ENCODE peak calls at places on chromosomes 11 and 22, in ten cellular contexts. V is NB4, Q is astrocyte of the cerebellum, O is esophagus squamous epithelium, G is esophagus muscularis mucosa, B is GM23338, F is lower leg skin, D is epithelial cell of esophagus, U is PC-3, L is astrocyte. T is an unnamed sample.

GRCh38 chr11:69174841-69175240 is 19.1 kb downstream of the SMIM38 start:
- DNase-seq in B (no peak), V (no peak), F (no peak), U (no peak), G (no peak), L (no peak), O (no peak), D (peak), Q (no peak), T (no peak)

GRCh38 chr11:124754710-124755109 is 2.7 kb upstream of the VSIG2 start:
- DNase-seq in O (no peak), F (no peak), L (no peak), V (no peak), B (no peak), U (no peak), Q (no peak), D (no peak), G (no peak), T (no peak)

GRCh38 chr22:20155330-20156041 is 4.6 kb upstream of the CCDC188 start:
- DNase-seq in V (peak), U (no peak), Q (peak), D (no peak), L (peak), G (no peak), O (no peak), B (no peak), F (no peak), T (no peak)

GRCh38 chr11:130426223-130427048 is 2.0 kb downstream of the ADAMTS8 start:
- DNase-seq in D (no peak), V (no peak), O (no peak), Q (no peak), F (no peak), L (no peak), B (no peak), U (no peak), G (no peak), T (no peak)

GRCh38 chr22:31872209-31872608 is 72.1 kb upstream of the YWHAH start:
- DNase-seq in F (no peak), B (peak), U (no peak), V (peak), G (no peak), D (no peak), L (no peak), Q (no peak), O (no peak), T (no peak)

GRCh38 chr22:40033586-40034380 is 39.0 kb downstream of the FAM83F start:
- DNase-seq in Q (no peak), O (no peak), V (no peak), B (no peak), G (no peak), D (no peak), L (no peak), U (no peak), F (peak), T (no peak)

GRCh38 chr22:39433476-39434242 is 23.2 kb upstream of the MGAT3 start:
- DNase-seq in Q (no peak), B (no peak), U (no peak), F (no peak), G (no peak), L (no peak), D (no peak), V (no peak), O (no peak), T (no peak)

GRCh38 chr22:20212754-20213699 is 55.1 kb downstream of the RTN4R start:
- DNase-seq in O (no peak), V (no peak), D (no peak), F (no peak), Q (no peak), G (no peak), B (no peak), L (no peak), U (no peak), T (no peak)

GRCh38 chr22:50498322-50498861 is 9.1 kb downstream of the LMF2 start:
- DNase-seq in V (peak), O (no peak), Q (no peak), D (peak), B (peak), F (peak), G (no peak), L (peak), U (peak), T (peak)

GRCh38 chr11:8768625-8769333 is 86.2 kb downstream of the RPL27A start:
- DNase-seq in U (peak), O (no peak), V (no peak), Q (no peak), G (no peak), F (peak), B (no peak), D (peak), L (peak), T (no peak)

GRCh38 chr22:49869091-49869830 is 15.6 kb downstream of the ZBED4 start:
- DNase-seq in L (no peak), U (no peak), Q (no peak), V (no peak), O (no peak), G (no peak), F (no peak), D (no peak), B (no peak), T (no peak)

GRCh38 chr11:63020671-63021255 is 5.1 kb upstream of the SLC22A8 start:
- DNase-seq in L (no peak), D (no peak), F (peak), Q (no peak), B (peak), V (peak), G (no peak), U (peak), O (no peak), T (no peak)

GRCh38 chr11:804599-804964 is 449 bp downstream of the PIDD1 start:
- DNase-seq in Q (no peak), U (no peak), V (no peak), B (no peak), O (no peak), D (no peak), L (no peak), F (no peak), G (no peak), T (no peak)

GRCh38 chr11:11841121-11841604 is 609 bp upstream of the USP47 start:
- DNase-seq in B (peak), O (no peak), D (no peak), F (no peak), L (peak), G (no peak), V (peak), Q (no peak), U (peak), T (peak)

GRCh38 chr11:76857776-76858461 is 2.8 kb upstream of the ACER3 start:
- DNase-seq in F (no peak), B (no peak), U (no peak), O (no peak), Q (no peak), V (peak), D (no peak), L (no peak), G (no peak), T (no peak)

GRCh38 chr11:100923555-100923954 is 206.1 kb downstream of the PGR start:
- DNase-seq in Q (no peak), L (peak), V (no peak), B (no peak), F (no peak), G (no peak), U (peak), O (no peak), D (no peak), T (no peak)

GRCh38 chr11:61833478-61833877 is 5.4 kb downstream of the FADS2 start:
- DNase-seq in V (no peak), F (no peak), Q (no peak), L (no peak), B (no peak), D (no peak), U (no peak), G (no peak), O (no peak), T (no peak)

GRCh38 chr11:17770048-17770652 is 35.6 kb downstream of the KCNC1 start:
- DNase-seq in L (no peak), Q (no peak), F (no peak), G (no peak), V (peak), O (no peak), D (no peak), U (no peak), B (peak), T (no peak)

GRCh38 chr11:86577663-86578636 is 94.5 kb downstream of the ME3 start:
- DNase-seq in U (peak), V (no peak), L (peak), F (peak), B (no peak), D (peak), Q (peak), G (peak), O (no peak), T (peak)

GRCh38 chr22:30694171-30694637 is 470 bp upstream of the OSBP2 start:
- DNase-seq in F (peak), Q (no peak), D (peak), B (peak), U (peak), O (no peak), V (peak), G (no peak), L (no peak), T (peak)

GRCh38 chr11:68127791-68128681 is 6.8 kb upstream of the CHKA start:
- DNase-seq in O (no peak), L (peak), Q (peak), U (peak), V (no peak), G (no peak), D (no peak), B (peak), F (peak), T (peak)

GRCh38 chr11:6362868-6363678 is 27.2 kb upstream of the SMPD1 start:
- DNase-seq in D (peak), U (peak), V (peak), G (no peak), Q (peak), O (peak), B (peak), L (peak), F (peak), T (peak)
- TF ChIP-seq CTCF in D (peak), U (peak), V (peak), G (peak), Q (peak), O (peak), B (peak), L (peak), F (peak), T (peak)

GRCh38 chr11:72328366-72329224 is 84.6 kb upstream of the PHOX2A start:
- DNase-seq in V (no peak), L (peak), B (peak), G (no peak), D (peak), Q (peak), O (no peak), F (no peak), U (peak), T (no peak)
- TF ChIP-seq CTCF in V (no peak), L (peak), B (peak), G (no peak), D (peak), Q (peak), O (no peak), F (no peak), U (peak), T (no peak)

DNA sequence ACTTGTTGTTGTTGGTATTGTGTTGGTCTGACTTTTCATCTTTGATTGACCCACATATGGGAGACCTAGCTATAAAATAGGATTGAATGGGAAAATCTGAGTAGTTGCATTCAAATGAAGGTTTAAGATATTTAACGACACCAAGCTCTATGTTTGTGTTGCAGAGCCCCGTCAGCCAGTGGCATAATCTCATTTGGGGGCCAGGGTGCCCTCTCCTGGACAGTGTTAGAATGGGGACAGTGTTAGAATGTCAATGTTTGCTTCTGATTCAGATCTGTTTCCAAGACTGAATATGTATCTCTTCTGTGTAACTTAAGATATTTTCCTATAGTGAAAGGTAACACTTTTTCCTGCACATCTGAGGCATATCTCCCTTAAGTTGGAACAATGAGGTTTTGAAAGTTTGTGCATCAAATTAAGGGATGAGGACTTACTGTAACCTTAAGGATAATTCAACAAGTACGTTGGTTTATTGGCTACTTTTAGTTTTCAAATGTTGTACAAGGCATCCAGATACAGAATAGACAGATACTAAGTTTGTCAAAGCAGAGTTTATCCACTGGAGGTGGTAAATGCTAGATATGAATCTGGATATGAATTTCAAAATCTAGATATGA is 5.3 kb upstream of the OR52M1 start:
- DNase-seq in O (no peak), Q (no peak), L (no peak), U (peak), B (peak), D (peak), F (peak), V (peak), G (no peak), T (peak)
- TF ChIP-seq CTCF in O (peak), Q (peak), L (peak), U (peak), B (peak), D (peak), F (no peak), V (peak), G (peak), T (peak)

GRCh38 chr11:107215006-107215405 is 196.7 kb upstream of the GUCY1A2 start:
- DNase-seq in F (no peak), O (no peak), U (no peak), V (no peak), Q (no peak), L (no peak), B (no peak), D (no peak), G (no peak), T (no peak)
- TF ChIP-seq CTCF in F (no peak), O (no peak), U (no peak), V (no peak), Q (no peak), L (no peak), B (no peak), D (no peak), G (no peak), T (no peak)

DNA sequence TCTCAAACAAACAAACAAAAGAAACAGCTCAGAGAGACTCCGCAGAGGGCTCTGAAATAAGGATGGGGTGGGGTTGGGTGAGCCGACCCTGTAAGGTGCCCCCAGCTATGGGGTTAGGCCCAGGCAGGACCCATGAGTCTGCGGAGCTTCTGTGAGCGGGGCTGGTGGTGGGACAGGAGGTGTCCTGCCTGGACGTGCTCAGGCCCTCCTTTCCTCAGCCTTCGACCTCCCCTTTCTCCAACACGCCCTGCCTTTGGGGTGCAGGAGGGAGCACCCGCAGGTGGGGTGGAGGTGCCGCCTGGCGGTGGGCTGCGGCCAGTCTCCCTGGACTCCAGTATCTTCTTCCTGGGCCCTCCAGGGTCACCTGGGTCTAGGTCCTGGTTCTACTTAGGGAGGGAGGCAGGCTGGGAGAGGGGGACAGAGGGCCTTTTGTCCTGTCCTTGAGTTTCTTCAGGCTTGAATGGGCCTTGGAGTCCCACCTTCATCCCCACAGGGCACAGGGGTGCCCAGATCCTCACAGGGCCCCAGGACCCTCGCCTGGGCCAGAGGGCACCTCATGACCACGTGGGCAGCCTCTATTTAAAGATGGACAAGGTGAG is 12.3 kb downstream of the PRR33 start:
- DNase-seq in V (no peak), F (peak), L (no peak), B (no peak), D (no peak), G (no peak), U (no peak), O (no peak), Q (no peak), T (no peak)
- TF ChIP-seq CTCF in V (no peak), F (no peak), L (no peak), B (no peak), D (no peak), G (no peak), U (no peak), O (no peak), Q (no peak), T (no peak)

GRCh38 chr22:23533328-23533762 is 46.7 kb downstream of the IGLL1 start:
- DNase-seq in V (no peak), B (peak), Q (no peak), F (no peak), D (peak), O (no peak), U (no peak), L (no peak), G (no peak), T (no peak)
- TF ChIP-seq CTCF in V (no peak), B (peak), Q (peak), F (no peak), D (peak), O (peak), U (no peak), L (peak), G (no peak), T (no peak)

DNA sequence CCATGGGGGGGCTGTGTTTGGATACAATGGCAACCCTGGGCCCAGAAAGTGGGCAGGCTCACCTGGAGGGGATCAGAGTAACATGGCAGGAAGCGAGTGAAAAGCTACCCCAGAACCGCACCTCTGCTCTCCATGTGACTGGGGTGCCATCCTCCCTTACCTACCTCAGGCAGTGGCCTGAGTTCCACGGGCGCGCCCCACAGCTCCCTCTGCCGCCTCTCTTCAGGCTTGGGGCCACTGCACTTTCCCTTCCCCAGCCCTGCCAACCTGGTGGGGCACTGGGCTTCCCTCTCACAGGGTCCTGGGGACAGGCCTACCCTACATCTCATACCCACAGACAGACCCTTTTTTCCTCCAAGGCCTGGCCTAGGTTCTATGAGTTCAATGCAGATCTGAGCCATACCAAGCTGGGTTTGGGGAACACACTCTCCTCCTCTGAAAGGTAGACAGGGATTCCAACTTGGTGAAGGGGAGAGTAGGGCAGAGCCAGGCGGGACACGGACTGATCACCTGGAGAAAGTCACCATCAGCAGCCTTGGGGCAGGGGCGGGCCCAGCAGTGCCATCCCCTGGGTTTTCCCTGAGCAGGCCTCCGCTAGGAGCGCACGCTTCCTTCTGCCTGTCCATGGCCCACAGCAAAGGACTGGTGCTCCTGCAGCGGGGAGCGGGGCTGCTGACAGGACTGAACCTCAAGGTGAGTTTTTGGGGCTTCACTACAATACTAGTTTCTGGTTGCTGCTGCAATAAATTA is 7.1 kb downstream of the GALR3 start:
- DNase-seq in V (no peak), B (no peak), L (no peak), F (no peak), U (no peak), G (no peak), Q (no peak), O (no peak), D (no peak), T (no peak)
- TF ChIP-seq CTCF in V (no peak), B (no peak), L (no peak), F (no peak), U (no peak), G (no peak), Q (no peak), O (no peak), D (no peak), T (no peak)